ENCODE peak calls at places on chromosomes 4 and X, in five cellular contexts. E, H, R, B and T are unnamed samples.

GRCh38 chr4:82713856-82714255 is 84.7 kb downstream of the SCD5 start:
- DNase-seq in H (no peak), E (no peak), R (no peak), B (no peak), T (no peak)

GRCh38 chr4:98352403-98352802 is 91.2 kb downstream of the RAP1GDS1 start:
- DNase-seq in R (no peak), H (no peak), B (no peak), E (no peak), T (no peak)

GRCh38 chr4:33467291-33467690 is 2747.1 kb downstream of the PCDH7 start:
- DNase-seq in B (no peak), R (no peak), H (no peak), E (no peak), T (no peak)

GRCh38 chr4:75990129-75990528 is 616 bp downstream of the SDAD1 start:
- DNase-seq in E (no peak), H (no peak), B (no peak), R (no peak), T (no peak)

GRCh38 chrX:109270580-109271484 is 211.1 kb downstream of the GUCY2F start:
- DNase-seq in E (no peak), B (peak), H (no peak), R (no peak), T (no peak)

GRCh38 chr4:61200991-61201526 is 933 bp downstream of the ADGRL3 start:
- DNase-seq in R (no peak), H (no peak), E (no peak), B (no peak), T (no peak)

GRCh38 chr4:122702939-122703338 is 29.6 kb upstream of the BBS12 start:
- DNase-seq in H (no peak), E (no peak), R (no peak), B (no peak), T (no peak)

GRCh38 chr4:121792966-121793365 is 8.2 kb upstream of the EXOSC9 start:
- DNase-seq in R (no peak), H (no peak), E (no peak), B (no peak), T (no peak)

GRCh38 chr4:1015179-1015578 is 3.8 kb downstream of the FGFRL1 start:
- DNase-seq in H (no peak), R (no peak), B (no peak), E (no peak), T (no peak)